ENCODE peak calls at places on chromosomes 13 and 19, in six cellular contexts. One of them, this sample, is unnamed.

GRCh38 chr19:56595548-56595899 is 422 bp downstream of the ZNF71 start:
- DNase-seq in activated B cell treated with CpG ODN at 0.5 μM for 24 hours: no peak
- DNase-seq in foreskin fibroblast: no peak
- DNase-seq in GM06990: no peak
- DNase-seq in breast epithelium: no peak
- DNase-seq in right atrium auricular region: no peak
- DNase-seq in this sample: no peak

GRCh38 chr19:43450545-43450997 is 14.8 kb downstream of the LYPD3 start:
- DNase-seq in activated B cell treated with CpG ODN at 0.5 μM for 24 hours: no peak
- DNase-seq in foreskin fibroblast: peak
- DNase-seq in GM06990: no peak
- DNase-seq in breast epithelium: no peak
- DNase-seq in right atrium auricular region: no peak
- DNase-seq in this sample: no peak

GRCh38 chr13:74555291-74556001 is 421.2 kb upstream of the KLF12 start:
- DNase-seq in activated B cell treated with CpG ODN at 0.5 μM for 24 hours: no peak
- DNase-seq in foreskin fibroblast: peak
- DNase-seq in GM06990: no peak
- DNase-seq in breast epithelium: no peak
- DNase-seq in right atrium auricular region: no peak
- DNase-seq in this sample: no peak

GRCh38 chr19:20453424-20453938 is 112.1 kb downstream of the ZNF737 start:
- DNase-seq in activated B cell treated with CpG ODN at 0.5 μM for 24 hours: no peak
- DNase-seq in foreskin fibroblast: no peak
- DNase-seq in GM06990: no peak
- DNase-seq in breast epithelium: no peak
- DNase-seq in right atrium auricular region: no peak
- DNase-seq in this sample: no peak

GRCh38 chr13:109151255-109151654 is 521.8 kb downstream of the MYO16 start:
- DNase-seq in activated B cell treated with CpG ODN at 0.5 μM for 24 hours: no peak
- DNase-seq in foreskin fibroblast: no peak
- DNase-seq in GM06990: no peak
- DNase-seq in breast epithelium: no peak
- DNase-seq in right atrium auricular region: no peak
- DNase-seq in this sample: no peak

GRCh38 chr13:106063591-106064308 is 471.7 kb downstream of the EFNB2 start:
- DNase-seq in activated B cell treated with CpG ODN at 0.5 μM for 24 hours: no peak
- DNase-seq in foreskin fibroblast: peak
- DNase-seq in GM06990: no peak
- DNase-seq in breast epithelium: no peak
- DNase-seq in right atrium auricular region: no peak
- DNase-seq in this sample: no peak

GRCh38 chr13:42990147-42990990 is 1.7 kb downstream of the EPSTI1 start:
- DNase-seq in activated B cell treated with CpG ODN at 0.5 μM for 24 hours: no peak
- DNase-seq in foreskin fibroblast: peak
- DNase-seq in GM06990: no peak
- DNase-seq in breast epithelium: no peak
- DNase-seq in right atrium auricular region: no peak
- DNase-seq in this sample: no peak

GRCh38 chr19:20513179-20513934 is 52.2 kb downstream of the ZNF737 start:
- DNase-seq in activated B cell treated with CpG ODN at 0.5 μM for 24 hours: no peak
- DNase-seq in foreskin fibroblast: no peak
- DNase-seq in GM06990: no peak
- DNase-seq in breast epithelium: no peak
- DNase-seq in right atrium auricular region: no peak
- DNase-seq in this sample: no peak

GRCh38 chr19:50315773-50316448 is 13.3 kb downstream of the KCNC3 start:
- DNase-seq in activated B cell treated with CpG ODN at 0.5 μM for 24 hours: no peak
- DNase-seq in foreskin fibroblast: no peak
- DNase-seq in GM06990: peak
- DNase-seq in breast epithelium: no peak
- DNase-seq in right atrium auricular region: no peak
- DNase-seq in this sample: no peak

GRCh38 chr19:16204005-16204294 is 6.2 kb downstream of the AP1M1 start:
- DNase-seq in activated B cell treated with CpG ODN at 0.5 μM for 24 hours: no peak
- DNase-seq in foreskin fibroblast: no peak
- DNase-seq in GM06990: no peak
- DNase-seq in breast epithelium: no peak
- DNase-seq in right atrium auricular region: no peak
- DNase-seq in this sample: no peak

GRCh38 chr13:90416519-90416918 is 931.0 kb upstream of the MIR17HG start:
- DNase-seq in activated B cell treated with CpG ODN at 0.5 μM for 24 hours: no peak
- DNase-seq in foreskin fibroblast: peak
- DNase-seq in GM06990: no peak
- DNase-seq in breast epithelium: peak
- DNase-seq in right atrium auricular region: no peak
- DNase-seq in this sample: no peak

GRCh38 chr19:15436012-15436825 is 13.5 kb downstream of the WIZ start:
- DNase-seq in activated B cell treated with CpG ODN at 0.5 μM for 24 hours: no peak
- DNase-seq in foreskin fibroblast: no peak
- DNase-seq in GM06990: no peak
- DNase-seq in breast epithelium: no peak
- DNase-seq in right atrium auricular region: no peak
- DNase-seq in this sample: no peak

GRCh38 chr13:22095794-22096193 is 424.9 kb downstream of the FGF9 start:
- DNase-seq in activated B cell treated with CpG ODN at 0.5 μM for 24 hours: no peak
- DNase-seq in foreskin fibroblast: no peak
- DNase-seq in GM06990: no peak
- DNase-seq in breast epithelium: no peak
- DNase-seq in right atrium auricular region: no peak
- DNase-seq in this sample: no peak

GRCh38 chr13:20473139-20473538 is 52.5 kb downstream of the CRYL1 start:
- DNase-seq in activated B cell treated with CpG ODN at 0.5 μM for 24 hours: no peak
- DNase-seq in foreskin fibroblast: peak
- DNase-seq in GM06990: no peak
- DNase-seq in breast epithelium: no peak
- DNase-seq in right atrium auricular region: no peak
- DNase-seq in this sample: no peak

GRCh38 chr13:52599037-52599852 is 43.0 kb upstream of the HNRNPA1L2 start:
- DNase-seq in activated B cell treated with CpG ODN at 0.5 μM for 24 hours: no peak
- DNase-seq in foreskin fibroblast: peak
- DNase-seq in GM06990: no peak
- DNase-seq in breast epithelium: peak
- DNase-seq in right atrium auricular region: no peak
- DNase-seq in this sample: no peak

GRCh38 chr13:102401305-102401704 is 543 bp downstream of the FGF14 start:
- DNase-seq in activated B cell treated with CpG ODN at 0.5 μM for 24 hours: no peak
- DNase-seq in foreskin fibroblast: peak
- DNase-seq in GM06990: no peak
- DNase-seq in breast epithelium: no peak
- DNase-seq in right atrium auricular region: no peak
- DNase-seq in this sample: no peak

GRCh38 chr19:17483605-17484002 is 13.3 kb downstream of the SLC27A1 start:
- DNase-seq in activated B cell treated with CpG ODN at 0.5 μM for 24 hours: no peak
- DNase-seq in foreskin fibroblast: no peak
- DNase-seq in GM06990: no peak
- DNase-seq in breast epithelium: no peak
- DNase-seq in right atrium auricular region: no peak
- DNase-seq in this sample: no peak

GRCh38 chr19:49425178-49425577 is at the start of gene GFY:
- DNase-seq in activated B cell treated with CpG ODN at 0.5 μM for 24 hours: no peak
- DNase-seq in foreskin fibroblast: no peak
- DNase-seq in GM06990: no peak
- DNase-seq in breast epithelium: no peak
- DNase-seq in right atrium auricular region: no peak
- DNase-seq in this sample: no peak

GRCh38 chr19:6739884-6740588 is 556 bp downstream of the TRIP10 start:
- DNase-seq in activated B cell treated with CpG ODN at 0.5 μM for 24 hours: peak
- DNase-seq in foreskin fibroblast: peak
- DNase-seq in GM06990: no peak
- DNase-seq in breast epithelium: no peak
- DNase-seq in right atrium auricular region: no peak
- DNase-seq in this sample: no peak

GRCh38 chr13:111022241-111022640 is 92.9 kb upstream of the ARHGEF7 start:
- DNase-seq in activated B cell treated with CpG ODN at 0.5 μM for 24 hours: no peak
- DNase-seq in foreskin fibroblast: no peak
- DNase-seq in GM06990: no peak
- DNase-seq in breast epithelium: no peak
- DNase-seq in right atrium auricular region: no peak
- DNase-seq in this sample: no peak

GRCh38 chr13:33112745-33113144 is 96.5 kb downstream of the KL start:
- DNase-seq in activated B cell treated with CpG ODN at 0.5 μM for 24 hours: no peak
- DNase-seq in foreskin fibroblast: peak
- DNase-seq in GM06990: no peak
- DNase-seq in breast epithelium: no peak
- DNase-seq in right atrium auricular region: no peak
- DNase-seq in this sample: no peak

GRCh38 chr19:55467236-55468053 is 2.9 kb upstream of the C19orf85 start:
- DNase-seq in activated B cell treated with CpG ODN at 0.5 μM for 24 hours: peak
- DNase-seq in foreskin fibroblast: peak
- DNase-seq in GM06990: peak
- DNase-seq in breast epithelium: no peak
- DNase-seq in right atrium auricular region: peak
- DNase-seq in this sample: peak

GRCh38 chr19:18967358-18968146 is 26.5 kb upstream of the HOMER3 start:
- DNase-seq in activated B cell treated with CpG ODN at 0.5 μM for 24 hours: no peak
- DNase-seq in foreskin fibroblast: peak
- DNase-seq in GM06990: no peak
- DNase-seq in breast epithelium: peak
- DNase-seq in right atrium auricular region: peak
- DNase-seq in this sample: no peak

GRCh38 chr19:31105761-31106160 is 243.5 kb downstream of the TSHZ3 start:
- DNase-seq in activated B cell treated with CpG ODN at 0.5 μM for 24 hours: no peak
- DNase-seq in foreskin fibroblast: no peak
- DNase-seq in GM06990: no peak
- DNase-seq in breast epithelium: no peak
- DNase-seq in right atrium auricular region: no peak
- DNase-seq in this sample: no peak

GRCh38 chr19:9847087-9847671 is 12.1 kb downstream of the PIN1 start:
- DNase-seq in activated B cell treated with CpG ODN at 0.5 μM for 24 hours: no peak
- DNase-seq in foreskin fibroblast: peak
- DNase-seq in GM06990: no peak
- DNase-seq in breast epithelium: no peak
- DNase-seq in right atrium auricular region: peak
- DNase-seq in this sample: peak

GRCh38 chr13:45451282-45451681 is 13.5 kb upstream of the COG3 start:
- DNase-seq in activated B cell treated with CpG ODN at 0.5 μM for 24 hours: no peak
- DNase-seq in foreskin fibroblast: no peak
- DNase-seq in GM06990: no peak
- DNase-seq in breast epithelium: no peak
- DNase-seq in right atrium auricular region: no peak
- DNase-seq in this sample: no peak

GRCh38 chr19:19067276-19068072 is 3.7 kb downstream of the SLC25A42 start:
- DNase-seq in activated B cell treated with CpG ODN at 0.5 μM for 24 hours: no peak
- DNase-seq in foreskin fibroblast: peak
- DNase-seq in GM06990: no peak
- DNase-seq in breast epithelium: no peak
- DNase-seq in right atrium auricular region: no peak
- DNase-seq in this sample: no peak

GRCh38 chr13:73224708-73225107 is 165.9 kb downstream of the KLF5 start:
- DNase-seq in activated B cell treated with CpG ODN at 0.5 μM for 24 hours: no peak
- DNase-seq in foreskin fibroblast: no peak
- DNase-seq in GM06990: no peak
- DNase-seq in breast epithelium: no peak
- DNase-seq in right atrium auricular region: no peak
- DNase-seq in this sample: no peak

GRCh38 chr19:7515471-7516226 is at the start of gene ZNF358:
- DNase-seq in activated B cell treated with CpG ODN at 0.5 μM for 24 hours: peak
- DNase-seq in foreskin fibroblast: peak
- DNase-seq in GM06990: peak
- DNase-seq in breast epithelium: peak
- DNase-seq in right atrium auricular region: peak
- DNase-seq in this sample: peak

GRCh38 chr19:51698296-51698695 is 5.2 kb downstream of the SPACA6 start:
- DNase-seq in activated B cell treated with CpG ODN at 0.5 μM for 24 hours: no peak
- DNase-seq in foreskin fibroblast: peak
- DNase-seq in GM06990: no peak
- DNase-seq in breast epithelium: no peak
- DNase-seq in right atrium auricular region: peak
- DNase-seq in this sample: no peak

DNA sequence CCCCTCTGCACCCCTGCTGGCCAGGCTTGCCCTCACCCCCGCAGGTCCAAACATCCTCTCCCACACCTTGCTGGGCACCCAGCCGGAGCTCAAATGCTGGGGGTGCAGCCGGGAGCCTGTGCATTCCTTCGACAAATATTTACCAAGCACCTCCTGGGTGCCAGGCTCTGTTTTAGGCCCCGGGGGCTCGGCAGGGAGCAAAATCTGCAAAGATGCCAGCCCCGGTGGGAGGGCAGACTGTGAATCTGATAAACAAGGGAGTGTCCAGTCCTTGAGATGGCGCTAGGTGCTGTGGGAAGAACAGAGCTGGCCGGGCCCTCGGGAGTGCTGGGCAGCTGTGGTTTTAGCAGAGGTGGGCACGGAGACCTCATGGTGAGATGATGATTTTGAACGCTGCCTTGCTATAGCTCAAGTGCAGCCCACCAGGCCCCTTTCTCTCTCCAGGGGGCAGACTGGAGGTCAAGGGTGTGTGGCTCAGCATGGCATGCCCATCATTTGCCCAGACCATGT is 10.6 kb downstream of the NFIX start:
- DNase-seq in activated B cell treated with CpG ODN at 0.5 μM for 24 hours: no peak
- DNase-seq in foreskin fibroblast: no peak
- DNase-seq in GM06990: no peak
- DNase-seq in breast epithelium: no peak
- DNase-seq in right atrium auricular region: no peak
- DNase-seq in this sample: no peak
- TF ChIP-seq CTCF in activated B cell treated with CpG ODN at 0.5 μM for 24 hours: no peak
- TF ChIP-seq CTCF in foreskin fibroblast: no peak
- TF ChIP-seq CTCF in GM06990: no peak
- TF ChIP-seq CTCF in breast epithelium: no peak
- TF ChIP-seq CTCF in right atrium auricular region: no peak
- TF ChIP-seq CTCF in this sample: no peak

GRCh38 chr19:1106841-1107654 is 3.3 kb downstream of the GPX4 start:
- DNase-seq in activated B cell treated with CpG ODN at 0.5 μM for 24 hours: no peak
- DNase-seq in foreskin fibroblast: peak
- DNase-seq in GM06990: no peak
- DNase-seq in breast epithelium: no peak
- DNase-seq in right atrium auricular region: no peak
- DNase-seq in this sample: no peak
- TF ChIP-seq CTCF in activated B cell treated with CpG ODN at 0.5 μM for 24 hours: no peak
- TF ChIP-seq CTCF in foreskin fibroblast: peak
- TF ChIP-seq CTCF in GM06990: peak
- TF ChIP-seq CTCF in breast epithelium: no peak
- TF ChIP-seq CTCF in right atrium auricular region: no peak
- TF ChIP-seq CTCF in this sample: no peak

GRCh38 chr19:8641908-8642547 is 11.6 kb downstream of the NFILZ start:
- DNase-seq in activated B cell treated with CpG ODN at 0.5 μM for 24 hours: no peak
- DNase-seq in foreskin fibroblast: peak
- DNase-seq in GM06990: no peak
- DNase-seq in breast epithelium: no peak
- DNase-seq in right atrium auricular region: no peak
- DNase-seq in this sample: no peak
- TF ChIP-seq CTCF in activated B cell treated with CpG ODN at 0.5 μM for 24 hours: no peak
- TF ChIP-seq CTCF in foreskin fibroblast: peak
- TF ChIP-seq CTCF in GM06990: peak
- TF ChIP-seq CTCF in breast epithelium: no peak
- TF ChIP-seq CTCF in right atrium auricular region: peak
- TF ChIP-seq CTCF in this sample: peak

GRCh38 chr13:23909606-23910005 is 12.3 kb upstream of the C1QTNF9B start:
- DNase-seq in activated B cell treated with CpG ODN at 0.5 μM for 24 hours: no peak
- DNase-seq in foreskin fibroblast: no peak
- DNase-seq in GM06990: no peak
- DNase-seq in breast epithelium: no peak
- DNase-seq in right atrium auricular region: no peak
- DNase-seq in this sample: no peak

GRCh38 chr13:23918208-23918607 is 20.9 kb upstream of the C1QTNF9B start:
- DNase-seq in activated B cell treated with CpG ODN at 0.5 μM for 24 hours: no peak
- DNase-seq in foreskin fibroblast: peak
- DNase-seq in GM06990: no peak
- DNase-seq in breast epithelium: no peak
- DNase-seq in right atrium auricular region: no peak
- DNase-seq in this sample: no peak

GRCh38 chr13:23919006-23919405 is 21.7 kb upstream of the C1QTNF9B start:
- DNase-seq in activated B cell treated with CpG ODN at 0.5 μM for 24 hours: no peak
- DNase-seq in foreskin fibroblast: no peak
- DNase-seq in GM06990: no peak
- DNase-seq in breast epithelium: no peak
- DNase-seq in right atrium auricular region: no peak
- DNase-seq in this sample: no peak

GRCh38 chr13:23915308-23915707 is 18.0 kb upstream of the C1QTNF9B start:
- DNase-seq in activated B cell treated with CpG ODN at 0.5 μM for 24 hours: no peak
- DNase-seq in foreskin fibroblast: no peak
- DNase-seq in GM06990: no peak
- DNase-seq in breast epithelium: no peak
- DNase-seq in right atrium auricular region: no peak
- DNase-seq in this sample: no peak
- TF ChIP-seq CTCF in activated B cell treated with CpG ODN at 0.5 μM for 24 hours: no peak
- TF ChIP-seq CTCF in foreskin fibroblast: no peak
- TF ChIP-seq CTCF in GM06990: no peak
- TF ChIP-seq CTCF in breast epithelium: no peak
- TF ChIP-seq CTCF in right atrium auricular region: no peak
- TF ChIP-seq CTCF in this sample: no peak